ENCODE peak calls at places on chromosomes 6 and 20, in seven cellular contexts. One of them, this sample, is unnamed.

GRCh38 chr6:120652506-120652905 is 681.8 kb downstream of the TBC1D32 start:
- DNase-seq in HepG2: no peak
- DNase-seq in HCT116: no peak
- DNase-seq in GM12878: no peak
- DNase-seq in SK-N-SH: no peak
- DNase-seq in H1: no peak
- DNase-seq in Panc1: no peak
- DNase-seq in this sample: no peak

GRCh38 chr6:156781882-156782631 is 4.9 kb downstream of the ARID1B start:
- DNase-seq in HepG2: no peak
- DNase-seq in HCT116: no peak
- DNase-seq in GM12878: no peak
- DNase-seq in SK-N-SH: no peak
- DNase-seq in H1: no peak
- DNase-seq in Panc1: no peak
- DNase-seq in this sample: no peak

GRCh38 chr6:117226778-117227177 is 38.6 kb upstream of the VGLL2 start:
- DNase-seq in HepG2: peak
- DNase-seq in HCT116: no peak
- DNase-seq in GM12878: no peak
- DNase-seq in SK-N-SH: no peak
- DNase-seq in H1: no peak
- DNase-seq in Panc1: no peak
- DNase-seq in this sample: no peak

GRCh38 chr6:105035299-105035698 is 78.4 kb downstream of the LIN28B start:
- DNase-seq in HepG2: peak
- DNase-seq in HCT116: no peak
- DNase-seq in GM12878: no peak
- DNase-seq in SK-N-SH: no peak
- DNase-seq in H1: no peak
- DNase-seq in Panc1: no peak
- DNase-seq in this sample: peak

GRCh38 chr20:43988451-43988850 is 73.8 kb downstream of the TOX2 start:
- DNase-seq in HepG2: no peak
- DNase-seq in HCT116: no peak
- DNase-seq in GM12878: no peak
- DNase-seq in SK-N-SH: no peak
- DNase-seq in H1: no peak
- DNase-seq in Panc1: no peak
- DNase-seq in this sample: no peak

GRCh38 chr6:86508230-86508629 is 429.1 kb upstream of the HTR1E start:
- DNase-seq in HepG2: no peak
- DNase-seq in HCT116: no peak
- DNase-seq in GM12878: no peak
- DNase-seq in SK-N-SH: no peak
- DNase-seq in H1: no peak
- DNase-seq in Panc1: no peak
- DNase-seq in this sample: no peak

GRCh38 chr6:148999501-148999900 is 252.7 kb downstream of the UST start:
- DNase-seq in HepG2: no peak
- DNase-seq in HCT116: no peak
- DNase-seq in GM12878: no peak
- DNase-seq in SK-N-SH: no peak
- DNase-seq in H1: no peak
- DNase-seq in Panc1: no peak
- DNase-seq in this sample: no peak

GRCh38 chr6:80234411-80234810 is 127.9 kb downstream of the BCKDHB start:
- DNase-seq in HepG2: no peak
- DNase-seq in HCT116: no peak
- DNase-seq in GM12878: no peak
- DNase-seq in SK-N-SH: no peak
- DNase-seq in H1: no peak
- DNase-seq in Panc1: no peak
- DNase-seq in this sample: no peak

GRCh38 chr6:30495993-30496392 is 6.7 kb downstream of the HLA-E start:
- DNase-seq in HepG2: no peak
- DNase-seq in HCT116: no peak
- DNase-seq in GM12878: no peak
- DNase-seq in SK-N-SH: no peak
- DNase-seq in H1: no peak
- DNase-seq in Panc1: no peak
- DNase-seq in this sample: no peak

GRCh38 chr6:30497714-30498113 is 8.4 kb downstream of the HLA-E start:
- DNase-seq in HepG2: no peak
- DNase-seq in HCT116: no peak
- DNase-seq in GM12878: no peak
- DNase-seq in SK-N-SH: no peak
- DNase-seq in H1: no peak
- DNase-seq in Panc1: no peak
- DNase-seq in this sample: no peak

DNA sequence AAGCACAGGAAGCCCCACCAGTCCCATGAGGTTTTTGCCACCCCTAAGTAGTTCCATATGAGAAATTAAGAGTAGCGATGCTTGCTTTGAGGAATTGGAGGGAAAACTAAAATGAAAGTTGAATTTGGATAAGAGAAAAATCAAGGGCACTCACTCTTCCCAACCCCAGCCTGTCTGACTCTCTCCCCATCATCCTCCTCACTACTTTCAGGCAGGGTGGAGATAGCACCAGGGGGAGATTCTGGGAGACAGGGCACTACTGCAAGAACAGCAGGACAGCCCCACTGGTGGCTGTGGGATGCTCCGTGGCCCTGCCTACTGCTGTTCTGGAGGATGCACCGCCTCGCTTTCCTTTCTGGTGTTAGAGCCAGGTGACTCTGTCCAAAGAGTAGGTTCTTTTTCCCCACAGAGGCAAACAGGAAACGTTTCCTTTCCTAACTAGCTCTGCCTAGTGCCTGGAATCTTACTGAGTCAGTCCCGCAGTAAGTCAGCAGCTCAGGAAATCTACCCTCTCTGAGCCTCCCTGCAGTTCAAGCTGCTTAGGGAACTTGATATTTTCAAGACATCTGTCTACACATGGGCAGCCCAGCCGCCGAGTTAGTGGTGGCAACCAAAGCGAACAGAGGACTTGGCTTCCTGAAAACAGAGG is 11.2 kb downstream of the HLA-E start:
- DNase-seq in HepG2: no peak
- DNase-seq in HCT116: no peak
- DNase-seq in GM12878: no peak
- DNase-seq in SK-N-SH: no peak
- DNase-seq in H1: no peak
- DNase-seq in Panc1: no peak
- DNase-seq in this sample: peak
- TF ChIP-seq SIN3A in HepG2: no peak
- TF ChIP-seq SIN3A in HCT116: no peak
- TF ChIP-seq SIN3A in GM12878: no peak
- TF ChIP-seq SIN3A in SK-N-SH: no peak
- TF ChIP-seq SIN3A in H1: no peak
- TF ChIP-seq SIN3A in Panc1: no peak
- TF ChIP-seq SIN3A in this sample: no peak

GRCh38 chr6:13952101-13952500 is 27.3 kb downstream of the RNF182 start:
- DNase-seq in HepG2: no peak
- DNase-seq in HCT116: no peak
- DNase-seq in GM12878: no peak
- DNase-seq in SK-N-SH: no peak
- DNase-seq in H1: no peak
- DNase-seq in Panc1: no peak
- DNase-seq in this sample: no peak

GRCh38 chr6:13947611-13948178 is 22.9 kb downstream of the RNF182 start:
- DNase-seq in HepG2: no peak
- DNase-seq in HCT116: no peak
- DNase-seq in GM12878: no peak
- DNase-seq in SK-N-SH: no peak
- DNase-seq in H1: no peak
- DNase-seq in Panc1: no peak
- DNase-seq in this sample: no peak

GRCh38 chr6:13953061-13953705 is 28.4 kb downstream of the RNF182 start:
- DNase-seq in HepG2: no peak
- DNase-seq in HCT116: peak
- DNase-seq in GM12878: no peak
- DNase-seq in SK-N-SH: no peak
- DNase-seq in H1: no peak
- DNase-seq in Panc1: no peak
- DNase-seq in this sample: no peak
- TF ChIP-seq SIN3A in HepG2: no peak
- TF ChIP-seq SIN3A in HCT116: peak
- TF ChIP-seq SIN3A in GM12878: no peak
- TF ChIP-seq SIN3A in SK-N-SH: no peak
- TF ChIP-seq SIN3A in H1: no peak
- TF ChIP-seq SIN3A in Panc1: no peak
- TF ChIP-seq SIN3A in this sample: no peak

GRCh38 chr6:89035252-89036106 is 45.1 kb upstream of the PNRC1 start:
- DNase-seq in HepG2: peak
- DNase-seq in HCT116: no peak
- DNase-seq in GM12878: no peak
- DNase-seq in SK-N-SH: no peak
- DNase-seq in H1: no peak
- DNase-seq in Panc1: peak
- DNase-seq in this sample: peak
- TF ChIP-seq SIN3A in HepG2: no peak
- TF ChIP-seq SIN3A in HCT116: no peak
- TF ChIP-seq SIN3A in GM12878: no peak
- TF ChIP-seq SIN3A in SK-N-SH: no peak
- TF ChIP-seq SIN3A in H1: no peak
- TF ChIP-seq SIN3A in Panc1: no peak
- TF ChIP-seq SIN3A in this sample: no peak

GRCh38 chr6:144581807-144582537 is 296.8 kb downstream of the UTRN start:
- DNase-seq in HepG2: peak
- DNase-seq in HCT116: peak
- DNase-seq in GM12878: no peak
- DNase-seq in SK-N-SH: peak
- DNase-seq in H1: no peak
- DNase-seq in Panc1: no peak
- DNase-seq in this sample: peak
- TF ChIP-seq SIN3A in HepG2: no peak
- TF ChIP-seq SIN3A in HCT116: no peak
- TF ChIP-seq SIN3A in GM12878: no peak
- TF ChIP-seq SIN3A in SK-N-SH: no peak
- TF ChIP-seq SIN3A in H1: no peak
- TF ChIP-seq SIN3A in Panc1: no peak
- TF ChIP-seq SIN3A in this sample: no peak

DNA sequence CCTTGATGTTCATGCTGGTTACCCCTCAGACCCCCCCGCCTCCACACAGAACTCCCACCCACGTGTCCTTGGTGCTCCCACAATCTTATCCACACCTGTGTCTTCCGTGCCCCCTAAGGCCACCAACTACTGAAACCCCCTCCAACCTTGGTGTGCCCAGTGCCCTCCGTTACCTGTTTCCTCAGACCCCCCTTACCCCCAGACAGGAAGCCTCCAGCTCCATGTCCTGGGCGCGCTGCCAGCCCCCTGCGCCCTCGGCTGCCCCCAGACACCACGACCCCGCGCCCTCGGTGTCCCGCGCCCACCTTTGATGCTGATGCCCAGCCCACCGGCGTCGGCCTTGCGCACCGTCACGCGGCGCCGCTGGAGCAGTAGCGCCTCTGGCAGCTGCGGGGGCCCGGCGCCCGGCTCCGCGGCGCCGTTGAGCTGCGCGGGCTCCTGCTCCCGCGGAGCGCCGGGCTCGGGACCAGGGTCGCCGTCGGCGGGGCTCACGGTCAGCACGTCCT is 504 bp downstream of the SNTA1 start:
- DNase-seq in HepG2: no peak
- DNase-seq in HCT116: no peak
- DNase-seq in GM12878: no peak
- DNase-seq in SK-N-SH: no peak
- DNase-seq in H1: no peak
- DNase-seq in Panc1: no peak
- DNase-seq in this sample: peak
- TF ChIP-seq SIN3A in HepG2: peak
- TF ChIP-seq SIN3A in HCT116: no peak
- TF ChIP-seq SIN3A in GM12878: no peak
- TF ChIP-seq SIN3A in SK-N-SH: no peak
- TF ChIP-seq SIN3A in H1: no peak
- TF ChIP-seq SIN3A in Panc1: no peak
- TF ChIP-seq SIN3A in this sample: no peak

This sample was measured in K562.